ENCODE peak calls at places on chromosomes 11 and 22, in ten cellular contexts. U, T, W, M, K, Q, S, V, D and F are unnamed samples.

GRCh38 chr22:43249789-43250188 is 62.9 kb upstream of the TTLL12 start:
- DNase-seq in Q (no peak), W (no peak), U (no peak), V (no peak), M (no peak), S (no peak), K (no peak), T (no peak), D (no peak), F (no peak)

GRCh38 chr11:67351275-67352005 is 1.9 kb downstream of the POLD4 start:
- DNase-seq in M (peak), U (peak), W (peak), T (peak), K (no peak), D (no peak), S (peak), V (peak), Q (peak), F (no peak)

GRCh38 chr11:33772300-33772699 is 2.0 kb downstream of the FBXO3 start:
- DNase-seq in S (no peak), V (no peak), M (no peak), D (no peak), U (no peak), T (no peak), K (no peak), Q (peak), W (no peak), F (no peak)

GRCh38 chr11:35404397-35404775 is 15.0 kb downstream of the SLC1A2 start:
- DNase-seq in U (peak), T (no peak), K (no peak), V (peak), S (no peak), W (peak), M (no peak), Q (peak), D (no peak), F (no peak)

GRCh38 chr11:23644443-23644842 is 784.2 kb upstream of the CCDC179 start:
- DNase-seq in S (no peak), U (no peak), Q (no peak), K (no peak), T (no peak), M (no peak), V (no peak), D (no peak), W (no peak), F (no peak)

GRCh38 chr22:27760474-27760873 is 41.1 kb downstream of the MN1 start:
- DNase-seq in W (no peak), Q (no peak), V (no peak), U (no peak), T (no peak), K (no peak), M (no peak), D (no peak), S (no peak), F (no peak)

GRCh38 chr22:42090596-42091445 is at the start of gene NDUFA6:
- DNase-seq in S (peak), T (peak), M (peak), K (peak), U (peak), V (peak), Q (peak), D (peak), W (peak), F (peak)

GRCh38 chr22:31084811-31085492 is 3.8 kb downstream of the SMTN start:
- DNase-seq in T (peak), D (peak), U (peak), S (no peak), M (peak), W (peak), K (peak), Q (peak), V (peak), F (peak)

GRCh38 chr22:47100646-47101045 is 338.2 kb downstream of the TBC1D22A start:
- DNase-seq in T (no peak), S (no peak), K (no peak), U (no peak), W (peak), M (no peak), V (no peak), D (no peak), Q (peak), F (no peak)

GRCh38 chr11:70090989-70091388 is 12.9 kb downstream of the ANO1 start:
- DNase-seq in D (no peak), Q (peak), T (no peak), V (no peak), M (peak), S (no peak), U (no peak), K (peak), W (no peak), F (peak)

GRCh38 chr11:1232328-1233321 is 9.8 kb downstream of the MUC5B start:
- DNase-seq in W (peak), T (no peak), S (no peak), U (peak), V (no peak), K (peak), Q (no peak), M (no peak), D (no peak), F (no peak)

GRCh38 chr11:19723572-19724342 is 11.1 kb downstream of the NAV2 start:
- DNase-seq in K (peak), T (peak), M (peak), W (no peak), Q (peak), V (no peak), S (peak), U (peak), D (no peak), F (peak)

GRCh38 chr22:39650996-39651782 is 80.6 kb downstream of the CACNA1I start:
- DNase-seq in K (no peak), M (no peak), U (no peak), T (no peak), D (no peak), S (no peak), V (no peak), W (no peak), Q (no peak), F (no peak)

GRCh38 chr11:120649316-120649715 is 137.8 kb downstream of the GRIK4 start:
- DNase-seq in W (no peak), T (no peak), D (no peak), S (no peak), K (no peak), M (no peak), U (no peak), Q (no peak), V (no peak), F (no peak)

GRCh38 chr11:103055174-103055890 is 36.6 kb downstream of the DCUN1D5 start:
- DNase-seq in K (no peak), W (no peak), D (no peak), U (peak), S (peak), M (no peak), Q (peak), T (peak), V (no peak), F (no peak)

GRCh38 chr11:415640-416041 is 842 bp upstream of the SIGIRR start:
- DNase-seq in Q (no peak), K (no peak), S (no peak), V (no peak), D (no peak), U (no peak), T (no peak), M (no peak), W (no peak), F (no peak)

GRCh38 chr11:130651266-130651855 is 202.9 kb downstream of the ADAMTS15 start:
- DNase-seq in D (no peak), Q (no peak), M (no peak), S (no peak), T (no peak), W (no peak), K (no peak), V (no peak), U (no peak), F (no peak)

GRCh38 chr11:13997881-13998280 is 35.4 kb downstream of the SPON1 start:
- DNase-seq in T (no peak), S (no peak), M (no peak), Q (no peak), U (no peak), D (no peak), W (no peak), V (no peak), K (no peak), F (no peak)

GRCh38 chr11:61023086-61024035 is 51.9 kb downstream of the CD6 start:
- DNase-seq in D (no peak), Q (no peak), M (no peak), K (no peak), T (no peak), V (no peak), S (no peak), U (no peak), W (no peak), F (no peak)

GRCh38 chr11:73426184-73426845 is 50.1 kb downstream of the RELT start:
- DNase-seq in U (no peak), D (no peak), S (no peak), W (no peak), V (no peak), Q (no peak), T (no peak), K (no peak), M (no peak), F (no peak)

GRCh38 chr22:23376256-23376655 is 195.9 kb downstream of the BCR start:
- DNase-seq in U (no peak), D (no peak), W (peak), T (no peak), K (no peak), V (no peak), M (no peak), Q (peak), S (peak), F (no peak)

GRCh38 chr11:3123761-3124733 is 41.1 kb downstream of the OSBPL5 start:
- DNase-seq in K (peak), S (peak), T (peak), D (peak), M (peak), U (peak), V (no peak), Q (peak), W (no peak), F (peak)

GRCh38 chr11:12100886-12101285 is 9.5 kb upstream of the MICAL2 start:
- DNase-seq in M (no peak), S (no peak), D (no peak), W (no peak), V (no peak), T (no peak), Q (no peak), K (peak), U (no peak), F (peak)

GRCh38 chr22:29002603-29003002 is 59.0 kb downstream of the C22orf31 start:
- DNase-seq in K (no peak), U (peak), V (no peak), Q (no peak), D (no peak), T (no peak), M (peak), S (no peak), W (no peak), F (no peak)

GRCh38 chr22:21681566-21682370 is 16.0 kb downstream of the PPIL2 start:
- DNase-seq in V (no peak), W (no peak), S (no peak), M (no peak), U (no peak), D (no peak), K (no peak), Q (peak), T (no peak), F (no peak)

GRCh38 chr22:49570032-49570848 is 257.4 kb downstream of the BRD1 start:
- DNase-seq in M (no peak), K (peak), S (no peak), V (no peak), D (peak), U (no peak), W (peak), T (no peak), Q (no peak), F (peak)

GRCh38 chr11:45676522-45677095 is 11.2 kb upstream of the CHST1 start:
- DNase-seq in M (no peak), S (no peak), K (no peak), U (no peak), V (no peak), T (no peak), Q (no peak), W (no peak), D (no peak), F (no peak)
- TF ChIP-seq CTCF in M (no peak), S (no peak), K (no peak), U (no peak), V (no peak), T (no peak), Q (no peak), W (no peak), D (no peak), F (no peak)

GRCh38 chr11:112266410-112266778 is 5.7 kb upstream of the PLET1 start:
- DNase-seq in Q (no peak), D (no peak), M (no peak), U (peak), T (no peak), S (no peak), W (no peak), K (no peak), V (no peak), F (no peak)
- TF ChIP-seq CTCF in Q (no peak), D (no peak), M (no peak), U (no peak), T (no peak), S (no peak), W (no peak), K (no peak), V (no peak), F (no peak)

DNA sequence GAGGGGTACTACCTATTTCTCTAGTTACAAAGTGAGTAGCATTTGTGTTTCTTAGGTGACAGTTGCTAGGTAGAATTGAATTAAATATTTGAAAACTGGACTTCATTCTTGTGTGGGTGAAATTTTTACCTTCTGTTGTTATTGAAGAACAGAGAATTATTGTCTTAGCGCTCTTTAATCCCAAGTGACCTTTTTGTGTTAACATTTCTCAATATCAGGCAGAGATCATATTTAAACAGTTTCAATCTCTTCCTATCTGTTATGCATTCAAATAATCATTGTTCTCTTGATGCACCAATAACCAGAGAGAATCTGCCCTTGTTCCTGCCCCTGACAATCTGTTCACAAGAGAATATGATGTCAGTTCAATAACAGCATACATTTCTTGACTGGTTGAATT is 14.2 kb downstream of the KMT2A start:
- DNase-seq in W (no peak), K (no peak), M (no peak), D (no peak), T (no peak), Q (no peak), V (no peak), U (no peak), S (no peak), F (no peak)
- TF ChIP-seq CTCF in W (no peak), K (no peak), M (no peak), D (no peak), T (no peak), Q (no peak), V (no peak), U (no peak), S (no peak), F (no peak)

GRCh38 chr11:58575377-58576020 is at the start of gene LPXN:
- DNase-seq in D (no peak), W (no peak), M (no peak), V (no peak), T (peak), Q (no peak), K (no peak), U (no peak), S (no peak), F (no peak)
- TF ChIP-seq CTCF in D (no peak), W (no peak), M (no peak), V (no peak), T (no peak), Q (no peak), K (no peak), U (no peak), S (no peak), F (no peak)

GRCh38 chr22:38419121-38419863 is 35.7 kb downstream of the KCNJ4 start:
- DNase-seq in D (no peak), U (no peak), V (no peak), W (peak), M (no peak), K (no peak), Q (peak), T (no peak), S (no peak), F (no peak)

GRCh38 chr22:38417252-38418060 is 37.5 kb downstream of the KCNJ4 start:
- DNase-seq in U (no peak), S (no peak), V (no peak), M (no peak), Q (peak), W (no peak), D (peak), K (peak), T (no peak), F (no peak)

GRCh38 chr22:38419864-38420172 is 35.2 kb downstream of the KCNJ4 start:
- DNase-seq in K (no peak), M (no peak), D (no peak), U (no peak), T (no peak), Q (no peak), S (no peak), V (no peak), W (no peak), F (no peak)

GRCh38 chr22:38416621-38417251 is 38.3 kb downstream of the KCNJ4 start:
- DNase-seq in U (no peak), W (no peak), D (peak), Q (peak), T (no peak), M (no peak), V (no peak), S (no peak), K (peak), F (peak)

DNA sequence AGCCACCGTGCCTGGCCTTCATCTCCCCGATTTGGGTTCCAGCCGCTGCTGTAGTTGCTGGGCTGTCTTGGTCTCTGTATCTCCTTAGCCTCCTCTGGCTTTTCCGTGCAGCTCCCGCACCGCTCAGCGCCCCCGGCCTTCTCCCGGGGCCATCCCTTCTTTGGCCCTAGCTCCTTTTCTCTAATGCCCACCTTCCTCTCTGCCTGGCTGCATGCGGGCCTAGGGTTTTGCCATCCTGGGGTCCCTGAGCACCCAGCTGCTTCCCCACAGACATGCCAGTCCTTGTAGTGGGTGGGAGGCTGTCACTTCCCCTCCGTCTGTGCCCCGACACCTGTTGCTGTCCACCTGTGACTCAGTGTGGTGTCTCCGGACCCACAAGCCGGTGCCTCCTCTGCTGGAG is 36.4 kb downstream of the KCNJ4 start:
- DNase-seq in D (no peak), T (no peak), Q (peak), M (no peak), S (no peak), V (no peak), W (no peak), K (no peak), U (no peak), F (no peak)
- TF ChIP-seq CTCF in D (no peak), T (no peak), Q (no peak), M (no peak), S (no peak), V (no peak), W (no peak), K (no peak), U (no peak), F (no peak)

GRCh38 chr22:44624689-44625420 is 77.1 kb upstream of the PRR5 start:
- DNase-seq in K (no peak), T (no peak), V (no peak), S (no peak), Q (no peak), M (no peak), W (no peak), U (no peak), D (no peak), F (no peak)

GRCh38 chr22:44622147-44622427 is 79.9 kb upstream of the PRR5 start:
- DNase-seq in Q (no peak), S (no peak), K (no peak), V (no peak), M (no peak), W (peak), U (peak), D (no peak), T (no peak), F (no peak)

GRCh38 chr22:44622685-44623084 is 79.3 kb upstream of the PRR5 start:
- DNase-seq in W (peak), K (no peak), V (no peak), T (no peak), D (no peak), M (no peak), S (no peak), U (no peak), Q (no peak), F (no peak)

GRCh38 chr22:44625421-44625760 is 76.6 kb upstream of the PRR5 start:
- DNase-seq in M (no peak), U (peak), D (no peak), K (no peak), S (no peak), W (no peak), Q (no peak), V (no peak), T (no peak), F (no peak)

GRCh38 chr22:44623771-44624510 is 78.1 kb upstream of the PRR5 start:
- DNase-seq in S (no peak), W (peak), D (no peak), T (peak), Q (peak), U (no peak), M (no peak), V (peak), K (no peak), F (no peak)
- TF ChIP-seq CTCF in S (peak), W (peak), D (no peak), T (peak), Q (peak), U (no peak), M (no peak), V (peak), K (no peak), F (no peak)

GRCh38 chr11:118401151-118401879 is at the start of gene ATP5MG:
- DNase-seq in K (peak), U (peak), M (peak), T (peak), W (peak), V (peak), S (peak), Q (peak), D (peak), F (peak)
- TF ChIP-seq CTCF in K (no peak), U (peak), M (no peak), T (no peak), W (peak), V (peak), S (no peak), Q (no peak), D (no peak), F (no peak)

GRCh38 chr22:25051073-25051472 is 98.6 kb downstream of the KIAA1671 start:
- DNase-seq in T (no peak), Q (no peak), V (no peak), S (peak), K (no peak), W (peak), M (no peak), D (no peak), U (peak), F (no peak)
- TF ChIP-seq CTCF in T (peak), Q (no peak), V (peak), S (peak), K (no peak), W (peak), M (no peak), D (no peak), U (peak), F (no peak)

GRCh38 chr22:17234144-17234623 is 14.9 kb upstream of the ADA2 start:
- DNase-seq in U (no peak), M (no peak), T (no peak), Q (no peak), W (peak), S (peak), D (no peak), K (no peak), V (peak), F (no peak)
- TF ChIP-seq CTCF in U (no peak), M (no peak), T (no peak), Q (no peak), W (peak), S (peak), D (no peak), K (no peak), V (peak), F (no peak)